ENCODE peak calls at places on chromosomes 16 and 17, in eight cellular contexts. One of them, this sample, is unnamed.
A peak's percentile ranks its signal among the peaks of the same experiment; 100 is the strongest.

GRCh38 chr16:19329932-19330331 is 44.4 kb downstream of the CLEC19A start:
- DNase-seq in SK-N-SH: no peak
- DNase-seq in endodermal cell: no peak
- DNase-seq in colonic mucosa: no peak
- DNase-seq in SK-N-MC: no peak
- DNase-seq in fibroblast of lung: no peak
- DNase-seq in mesenchymal stem cell: peak; percentile 8
- DNase-seq in HCT116: peak; percentile 12
- DNase-seq in this sample: no peak

GRCh38 chr17:8016632-8017424 is 14.4 kb downstream of the GUCY2D start:
- DNase-seq in SK-N-SH: peak; percentile 82
- DNase-seq in endodermal cell: peak; percentile 97
- DNase-seq in colonic mucosa: peak; percentile 76
- DNase-seq in SK-N-MC: no peak
- DNase-seq in fibroblast of lung: peak; percentile 28
- DNase-seq in mesenchymal stem cell: peak; percentile 36
- DNase-seq in HCT116: no peak
- DNase-seq in this sample: peak; percentile 75

GRCh38 chr17:8392674-8393469 is 4.8 kb downstream of the RNF222 start:
- DNase-seq in SK-N-SH: peak; percentile 58
- DNase-seq in endodermal cell: peak; percentile 58
- DNase-seq in colonic mucosa: no peak
- DNase-seq in SK-N-MC: no peak
- DNase-seq in fibroblast of lung: no peak
- DNase-seq in mesenchymal stem cell: no peak
- DNase-seq in HCT116: no peak
- DNase-seq in this sample: no peak

GRCh38 chr17:67260051-67260987 is 15.3 kb upstream of the HELZ start:
- DNase-seq in SK-N-SH: no peak
- DNase-seq in endodermal cell: no peak
- DNase-seq in colonic mucosa: peak; percentile 52
- DNase-seq in SK-N-MC: peak; percentile 99
- DNase-seq in fibroblast of lung: peak; percentile 95
- DNase-seq in mesenchymal stem cell: peak; percentile 74
- DNase-seq in HCT116: no peak
- DNase-seq in this sample: no peak

GRCh38 chr17:78125138-78125913 is 3.2 kb downstream of the TMC6 start:
- DNase-seq in SK-N-SH: no peak
- DNase-seq in endodermal cell: no peak
- DNase-seq in colonic mucosa: no peak
- DNase-seq in SK-N-MC: no peak
- DNase-seq in fibroblast of lung: no peak
- DNase-seq in mesenchymal stem cell: no peak
- DNase-seq in HCT116: no peak
- DNase-seq in this sample: peak; percentile 87

GRCh38 chr17:50290074-50290702 is 15.9 kb downstream of the TMEM92 start:
- DNase-seq in SK-N-SH: no peak
- DNase-seq in endodermal cell: peak; percentile 66
- DNase-seq in colonic mucosa: peak; percentile 82
- DNase-seq in SK-N-MC: no peak
- DNase-seq in fibroblast of lung: peak; percentile 100
- DNase-seq in mesenchymal stem cell: peak; percentile 99
- DNase-seq in HCT116: peak; percentile 29
- DNase-seq in this sample: no peak

GRCh38 chr16:65249768-65250167 is 127.9 kb upstream of the CDH11 start:
- DNase-seq in SK-N-SH: no peak
- DNase-seq in endodermal cell: peak; percentile 77
- DNase-seq in colonic mucosa: peak; percentile 15
- DNase-seq in SK-N-MC: no peak
- DNase-seq in fibroblast of lung: no peak
- DNase-seq in mesenchymal stem cell: peak; percentile 60
- DNase-seq in HCT116: no peak
- DNase-seq in this sample: no peak

GRCh38 chr17:4806770-4807533 is at the start of gene PLD2:
- DNase-seq in SK-N-SH: peak; percentile 100
- DNase-seq in endodermal cell: peak; percentile 97
- DNase-seq in colonic mucosa: peak; percentile 93
- DNase-seq in SK-N-MC: no peak
- DNase-seq in fibroblast of lung: peak; percentile 69
- DNase-seq in mesenchymal stem cell: peak; percentile 83
- DNase-seq in HCT116: peak; percentile 42
- DNase-seq in this sample: peak; percentile 95

GRCh38 chr17:60371818-60372510 is 20.0 kb downstream of the USP32 start:
- DNase-seq in SK-N-SH: no peak
- DNase-seq in endodermal cell: no peak
- DNase-seq in colonic mucosa: no peak
- DNase-seq in SK-N-MC: no peak
- DNase-seq in fibroblast of lung: no peak
- DNase-seq in mesenchymal stem cell: no peak
- DNase-seq in HCT116: no peak
- DNase-seq in this sample: no peak

GRCh38 chr17:81666092-81666341 is 388 bp downstream of the OXLD1 start:
- DNase-seq in SK-N-SH: no peak
- DNase-seq in endodermal cell: no peak
- DNase-seq in colonic mucosa: peak; percentile 30
- DNase-seq in SK-N-MC: no peak
- DNase-seq in fibroblast of lung: peak; percentile 22
- DNase-seq in mesenchymal stem cell: peak; percentile 68
- DNase-seq in HCT116: no peak
- DNase-seq in this sample: peak; percentile 70

GRCh38 chr17:80803451-80804428 is 187.9 kb upstream of the CHMP6 start:
- DNase-seq in SK-N-SH: no peak
- DNase-seq in endodermal cell: peak; percentile 49
- DNase-seq in colonic mucosa: no peak
- DNase-seq in SK-N-MC: no peak
- DNase-seq in fibroblast of lung: no peak
- DNase-seq in mesenchymal stem cell: no peak
- DNase-seq in HCT116: no peak
- DNase-seq in this sample: no peak

GRCh38 chr17:19991252-19991885 is 13.7 kb upstream of the AKAP10 start:
- DNase-seq in SK-N-SH: no peak
- DNase-seq in endodermal cell: peak; percentile 44
- DNase-seq in colonic mucosa: no peak
- DNase-seq in SK-N-MC: no peak
- DNase-seq in fibroblast of lung: no peak
- DNase-seq in mesenchymal stem cell: no peak
- DNase-seq in HCT116: no peak
- DNase-seq in this sample: no peak
- H3K9me3 ChIP-seq in SK-N-SH: no peaks in the 10 kb centered on the region
- H3K9me3 ChIP-seq in endodermal cell: no peaks in the 10 kb centered on the region
- H3K9me3 ChIP-seq in colonic mucosa: no peaks in the 10 kb centered on the region
- H3K9me3 ChIP-seq in SK-N-MC: no peaks in the 10 kb centered on the region
- H3K9me3 ChIP-seq in fibroblast of lung: no peaks in the 10 kb centered on the region
- H3K9me3 ChIP-seq in mesenchymal stem cell: no peaks in the 10 kb centered on the region
- H3K9me3 ChIP-seq in HCT116: no peaks in the 10 kb centered on the region
- H3K9me3 ChIP-seq in this sample: no peaks in the 10 kb centered on the region

GRCh38 chr16:17302620-17303019 is 168.1 kb downstream of the XYLT1 start:
- DNase-seq in SK-N-SH: no peak
- DNase-seq in endodermal cell: no peak
- DNase-seq in colonic mucosa: no peak
- DNase-seq in SK-N-MC: no peak
- DNase-seq in fibroblast of lung: no peak
- DNase-seq in mesenchymal stem cell: no peak
- DNase-seq in HCT116: no peak
- DNase-seq in this sample: no peak
- H3K9ac ChIP-seq in SK-N-SH: no peak overlapping the region
- H3K9ac ChIP-seq in endodermal cell: no peak overlapping the region
- H3K9ac ChIP-seq in colonic mucosa: no peak overlapping the region
- H3K9ac ChIP-seq in SK-N-MC: no peak overlapping the region
- H3K9ac ChIP-seq in fibroblast of lung: no peak overlapping the region
- H3K9ac ChIP-seq in mesenchymal stem cell: no peak overlapping the region
- H3K9ac ChIP-seq in HCT116: no peak overlapping the region
- H3K9ac ChIP-seq in this sample: peak overlapping the region; percentile 10

DNA sequence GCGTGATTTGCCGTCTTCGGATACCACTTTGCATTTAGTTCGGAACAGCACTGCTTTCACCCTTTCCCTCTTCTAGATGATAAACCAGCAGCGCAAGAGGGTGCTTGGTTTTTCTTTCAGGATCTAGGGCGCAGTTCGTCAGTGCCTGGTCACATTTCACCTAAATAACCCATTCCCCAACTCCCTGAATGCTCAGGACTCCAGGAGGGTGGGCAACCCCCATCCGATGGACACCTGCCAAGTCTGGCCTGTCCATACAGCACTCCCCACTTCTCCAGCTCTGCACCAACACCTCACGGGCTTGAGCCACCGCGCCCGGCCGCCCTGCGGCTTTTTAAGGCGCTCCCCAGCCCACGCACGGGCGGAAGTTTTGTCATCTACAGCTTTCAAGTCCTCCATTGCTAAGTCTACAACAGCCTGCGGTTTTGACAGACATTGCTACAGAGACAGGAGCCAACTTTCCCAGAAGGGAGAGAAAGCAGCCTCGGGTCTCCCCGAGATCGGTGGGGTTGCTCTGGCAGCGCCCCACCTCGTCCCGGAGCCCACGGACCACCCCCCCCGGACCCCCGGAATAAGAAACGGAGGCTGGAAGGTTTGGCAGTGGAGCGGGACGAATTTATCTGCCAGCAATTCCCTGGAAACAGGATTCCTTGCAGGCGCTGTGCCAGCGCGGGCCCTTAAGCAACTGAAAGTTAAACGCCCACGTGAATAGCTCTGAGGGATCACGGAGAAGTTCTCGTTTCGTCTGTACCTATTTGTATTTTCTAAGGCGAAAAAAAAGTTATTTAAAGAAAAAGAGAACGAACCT is 38.6 kb upstream of the SLFN13 start:
- DNase-seq in SK-N-SH: no peak
- DNase-seq in endodermal cell: no peak
- DNase-seq in colonic mucosa: peak; percentile 32
- DNase-seq in SK-N-MC: peak; percentile 37
- DNase-seq in fibroblast of lung: peak; percentile 58
- DNase-seq in mesenchymal stem cell: peak; percentile 35
- DNase-seq in HCT116: no peak
- DNase-seq in this sample: no peak
- H3K9me3 ChIP-seq in SK-N-SH: no peaks in the 10 kb centered on the region
- H3K9me3 ChIP-seq in endodermal cell: no peaks in the 10 kb centered on the region
- H3K9me3 ChIP-seq in colonic mucosa: no peaks in the 10 kb centered on the region
- H3K9me3 ChIP-seq in SK-N-MC: no peaks in the 10 kb centered on the region
- H3K9me3 ChIP-seq in fibroblast of lung: no peaks in the 10 kb centered on the region
- H3K9me3 ChIP-seq in mesenchymal stem cell: peaks cover 6% of the 10 kb centered on the region
- H3K9me3 ChIP-seq in HCT116: no peaks in the 10 kb centered on the region
- H3K9me3 ChIP-seq in this sample: no peaks in the 10 kb centered on the region

DNA sequence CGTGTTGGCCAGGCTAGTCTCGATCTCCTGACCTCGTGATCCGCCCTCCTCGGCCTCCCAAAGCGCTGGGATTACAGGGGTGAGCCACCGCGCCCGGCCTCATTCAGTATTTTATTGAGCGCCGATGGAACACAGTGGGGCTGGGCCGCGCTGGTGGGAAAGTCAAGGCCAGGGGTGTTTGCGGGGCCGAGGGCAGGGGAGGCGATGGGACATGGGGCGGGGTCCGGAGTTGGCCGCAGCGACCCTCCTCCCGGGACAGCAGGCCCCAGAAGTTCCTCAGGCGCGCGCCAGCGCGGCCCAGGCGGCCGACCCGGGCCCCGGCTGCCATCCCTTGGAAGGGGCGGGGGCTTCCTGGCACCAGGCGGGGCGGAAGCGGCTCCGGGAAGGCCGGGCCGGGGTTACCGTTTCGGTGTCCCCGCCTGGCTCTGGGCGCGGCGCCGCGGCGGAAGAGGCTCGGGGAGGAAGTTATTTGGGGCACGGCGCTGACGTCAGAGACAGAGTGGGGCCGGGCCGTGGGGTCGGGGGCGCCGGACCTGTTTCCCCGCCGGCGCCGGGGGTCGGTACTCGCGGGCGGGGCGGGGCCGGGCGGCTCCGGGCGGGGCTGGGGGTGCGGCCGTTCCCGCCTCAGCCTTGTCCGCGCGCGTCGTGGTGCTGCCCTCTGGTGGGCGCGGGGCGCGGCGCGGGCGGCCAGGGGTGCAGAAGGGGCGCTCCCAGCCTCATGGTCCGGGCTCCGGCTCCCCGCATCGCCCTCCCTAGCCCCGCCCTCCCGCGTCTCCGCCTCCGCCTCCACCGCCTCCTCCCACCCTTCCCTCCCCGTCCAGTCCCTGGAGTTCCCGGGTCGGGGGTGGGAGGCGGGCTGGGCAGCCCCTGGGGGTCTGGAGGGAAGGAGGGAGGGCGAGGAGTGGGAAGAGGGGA is 952 bp upstream of the PRSS27 start:
- DNase-seq in SK-N-SH: peak; percentile 98
- DNase-seq in endodermal cell: peak; percentile 96
- DNase-seq in colonic mucosa: peak; percentile 80
- DNase-seq in SK-N-MC: no peak
- DNase-seq in fibroblast of lung: peak; percentile 80
- DNase-seq in mesenchymal stem cell: peak; percentile 85
- DNase-seq in HCT116: peak; percentile 62
- DNase-seq in this sample: peak; percentile 96
- H3K9ac ChIP-seq in SK-N-SH: peak overlapping the region; percentile 96
- H3K9ac ChIP-seq in endodermal cell: peak overlapping the region; percentile 30
- H3K9ac ChIP-seq in colonic mucosa: peak overlapping the region; percentile 72
- H3K9ac ChIP-seq in SK-N-MC: peak overlapping the region; percentile 76
- H3K9ac ChIP-seq in fibroblast of lung: peak overlapping the region; percentile 65
- H3K9ac ChIP-seq in mesenchymal stem cell: peak overlapping the region; percentile 77
- H3K9ac ChIP-seq in HCT116: peak overlapping the region; percentile 73
- H3K9ac ChIP-seq in this sample: peak overlapping the region; percentile 84

GRCh38 chr17:6772016-6772415 is 4.0 kb upstream of the FBXO39 start:
- DNase-seq in SK-N-SH: no peak
- DNase-seq in endodermal cell: no peak
- DNase-seq in colonic mucosa: no peak
- DNase-seq in SK-N-MC: no peak
- DNase-seq in fibroblast of lung: no peak
- DNase-seq in mesenchymal stem cell: no peak
- DNase-seq in HCT116: no peak
- DNase-seq in this sample: no peak

GRCh38 chr17:6768447-6768846 is 7.6 kb upstream of the FBXO39 start:
- DNase-seq in SK-N-SH: no peak
- DNase-seq in endodermal cell: no peak
- DNase-seq in colonic mucosa: no peak
- DNase-seq in SK-N-MC: no peak
- DNase-seq in fibroblast of lung: no peak
- DNase-seq in mesenchymal stem cell: no peak
- DNase-seq in HCT116: no peak
- DNase-seq in this sample: no peak
- H3K9me3 ChIP-seq in SK-N-SH: peaks cover 9% of the 10 kb centered on the region
- H3K9me3 ChIP-seq in endodermal cell: peaks cover 14% of the 10 kb centered on the region
- H3K9me3 ChIP-seq in colonic mucosa: no peaks in the 10 kb centered on the region
- H3K9me3 ChIP-seq in SK-N-MC: no peaks in the 10 kb centered on the region
- H3K9me3 ChIP-seq in fibroblast of lung: no peaks in the 10 kb centered on the region
- H3K9me3 ChIP-seq in mesenchymal stem cell: peaks cover 64% of the 10 kb centered on the region
- H3K9me3 ChIP-seq in HCT116: peaks cover 24% of the 10 kb centered on the region
- H3K9me3 ChIP-seq in this sample: peaks cover 3% of the 10 kb centered on the region

DNA sequence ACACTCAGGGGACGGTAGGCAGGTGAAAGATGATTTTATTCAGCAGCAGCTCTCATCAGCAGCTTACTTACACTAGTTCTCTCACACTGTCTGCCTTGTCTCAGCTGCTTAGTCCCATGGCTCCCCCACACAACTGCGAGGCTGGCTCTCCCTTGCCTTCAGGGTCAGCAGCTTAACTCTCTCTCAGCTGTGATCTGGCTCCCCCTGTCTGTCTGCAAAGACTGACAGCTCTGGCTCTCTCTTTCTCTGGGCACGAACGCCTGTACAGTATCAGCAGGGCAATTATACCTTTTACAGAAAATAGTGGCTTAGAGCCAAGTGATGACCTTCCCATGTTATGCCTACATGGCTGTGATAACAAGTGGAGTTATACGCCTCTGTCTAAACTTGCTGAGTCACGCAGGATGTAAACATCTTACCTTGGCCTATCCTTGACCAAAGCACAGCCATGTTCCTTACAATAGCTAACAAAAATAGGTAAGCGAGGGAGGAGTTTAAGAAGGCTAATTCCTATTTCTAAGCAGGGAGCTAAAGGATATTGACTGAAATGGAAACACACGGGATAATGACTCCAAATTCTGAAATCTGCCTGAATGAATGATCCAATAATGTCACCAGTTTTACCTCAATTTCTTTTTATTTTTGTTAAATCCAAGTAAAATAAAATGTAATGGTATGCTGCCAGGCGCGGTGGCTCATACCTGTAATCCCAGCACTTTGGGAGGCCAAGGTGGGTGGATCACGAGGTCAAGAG is 1.1 kb upstream of the NDUFAB1 start:
- DNase-seq in SK-N-SH: peak; percentile 42
- DNase-seq in endodermal cell: peak; percentile 86
- DNase-seq in colonic mucosa: no peak
- DNase-seq in SK-N-MC: no peak
- DNase-seq in fibroblast of lung: no peak
- DNase-seq in mesenchymal stem cell: no peak
- DNase-seq in HCT116: peak; percentile 50
- DNase-seq in this sample: peak; percentile 85
- H3K9ac ChIP-seq in SK-N-SH: no peak overlapping the region
- H3K9ac ChIP-seq in endodermal cell: no peak overlapping the region
- H3K9ac ChIP-seq in colonic mucosa: no peak overlapping the region
- H3K9ac ChIP-seq in SK-N-MC: no peak overlapping the region
- H3K9ac ChIP-seq in fibroblast of lung: no peak overlapping the region
- H3K9ac ChIP-seq in mesenchymal stem cell: no peak overlapping the region
- H3K9ac ChIP-seq in HCT116: no peak overlapping the region
- H3K9ac ChIP-seq in this sample: peak overlapping the region; percentile 67

This sample was measured in Karpas-422.